ENCODE peak calls at places on chromosome 17, in nine cellular contexts. D is esophagus squamous epithelium, W is adrenal gland, P is ovary, C is lower leg skin, S is H54, Z is transverse colon, B is A549, E is heart left ventricle. I is an unnamed sample.

GRCh38 chr17:7081341-7082062 is 1.5 kb upstream of the CLEC10A start:
- DNase-seq in D (no peak), W (no peak), P (no peak), C (peak; percentile 80), S (no peak), Z (no peak), B (no peak), E (no peak), I (no peak)

GRCh38 chr17:18182190-18182977 is 1.2 kb upstream of the ALKBH5 start:
- DNase-seq in D (no peak), W (peak; percentile 50), P (peak; percentile 58), C (no peak), S (no peak), Z (peak; percentile 50), B (no peak), E (peak; percentile 53), I (no peak)

GRCh38 chr17:37884516-37884915 is 39.7 kb upstream of the TBC1D3K start:
- DNase-seq in D (no peak), W (no peak), P (no peak), C (no peak), S (no peak), Z (no peak), B (no peak), E (no peak), I (no peak)

GRCh38 chr17:40532520-40533253 is 31.3 kb upstream of the TNS4 start:
- DNase-seq in D (no peak), W (peak; percentile 24), P (no peak), C (peak; percentile 53), S (no peak), Z (no peak), B (peak; percentile 63), E (no peak), I (no peak)

GRCh38 chr17:83186751-83187421 is 107.5 kb downstream of the METRNL start:
- DNase-seq in D (no peak), W (peak; percentile 7), P (no peak), C (peak; percentile 62), S (no peak), Z (no peak), B (no peak), E (peak; percentile 12), I (no peak)

GRCh38 chr17:28759296-28759865 is 15.6 kb downstream of the TRAF4 start:
- DNase-seq in D (no peak), W (no peak), P (no peak), C (no peak), S (no peak), Z (no peak), B (no peak), E (no peak), I (no peak)

GRCh38 chr17:27475070-27475673 is 18.9 kb downstream of the KSR1 start:
- DNase-seq in D (no peak), W (no peak), P (no peak), C (no peak), S (no peak), Z (no peak), B (no peak), E (no peak), I (no peak)

GRCh38 chr17:3838206-3838605 is 7.8 kb downstream of the NCBP3 start:
- DNase-seq in D (no peak), W (no peak), P (no peak), C (no peak), S (no peak), Z (peak; percentile 91), B (no peak), E (no peak), I (no peak)

GRCh38 chr17:27879987-27880608 is 13.1 kb downstream of the LYRM9 start:
- DNase-seq in D (no peak), W (peak; percentile 83), P (peak; percentile 72), C (no peak), S (peak; percentile 51), Z (peak; percentile 84), B (peak; percentile 70), E (peak; percentile 74), I (peak; percentile 76)

GRCh38 chr17:14688134-14688533 is 387.3 kb downstream of the HS3ST3B1 start:
- DNase-seq in D (no peak), W (no peak), P (no peak), C (no peak), S (no peak), Z (no peak), B (peak; percentile 30), E (no peak), I (no peak)

GRCh38 chr17:53721101-53721500 is 101.6 kb upstream of the KIF2B start:
- DNase-seq in D (no peak), W (no peak), P (no peak), C (no peak), S (no peak), Z (no peak), B (no peak), E (no peak), I (no peak)

GRCh38 chr17:36931697-36932382 is 5.4 kb upstream of the LHX1 start:
- DNase-seq in D (no peak), W (no peak), P (no peak), C (no peak), S (no peak), Z (no peak), B (no peak), E (no peak), I (no peak)

GRCh38 chr17:73347355-73347754 is 35.6 kb upstream of the CDC42EP4 start:
- DNase-seq in D (no peak), W (no peak), P (peak; percentile 28), C (no peak), S (peak; percentile 38), Z (no peak), B (no peak), E (no peak), I (no peak)

GRCh38 chr17:76981545-76982295 is 113.5 kb downstream of the MGAT5B start:
- DNase-seq in D (no peak), W (no peak), P (no peak), C (no peak), S (no peak), Z (no peak), B (no peak), E (no peak), I (no peak)

DNA sequence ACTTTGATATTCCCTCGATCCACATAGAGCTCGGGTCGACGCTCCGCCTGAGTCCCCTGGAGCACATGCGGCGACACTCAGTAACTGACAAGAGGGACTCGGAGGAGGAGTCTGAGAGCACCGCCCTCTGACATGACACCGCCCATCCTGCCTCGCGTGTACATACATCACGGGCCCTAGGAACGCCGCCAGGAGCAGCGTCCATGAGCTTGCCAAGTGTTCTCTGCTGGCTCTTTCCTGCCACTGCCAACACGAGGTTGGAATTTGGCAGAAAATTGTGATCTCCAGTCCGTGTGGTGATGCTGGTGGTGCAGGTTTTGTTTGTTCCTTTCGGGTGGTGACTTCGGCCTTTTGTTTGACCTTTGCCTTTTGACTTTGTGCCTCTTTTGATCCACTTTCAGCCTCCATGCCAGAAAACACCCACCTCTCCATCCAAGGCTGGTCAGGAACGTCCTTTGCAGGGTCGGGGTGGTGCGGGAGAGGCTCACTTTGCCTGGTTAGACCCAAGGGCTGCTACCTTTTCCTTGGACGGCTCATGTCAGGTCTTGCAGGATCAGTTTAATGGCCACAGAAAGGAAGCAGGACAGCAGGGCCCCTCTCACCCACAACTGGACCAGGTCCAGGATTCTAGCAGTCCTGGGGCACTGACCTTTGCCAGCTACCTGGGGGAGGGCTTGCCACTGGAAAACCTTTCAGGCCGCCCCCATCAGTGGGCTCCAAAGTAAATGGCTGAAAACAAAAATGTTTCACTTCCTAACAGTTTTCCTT is 27.6 kb downstream of the ELAC2 start:
- DNase-seq in D (no peak), W (no peak), P (no peak), C (no peak), S (no peak), Z (no peak), B (no peak), E (peak; percentile 77), I (no peak)
- TF ChIP-seq POLR2A in D (no peak), W (no peak), P (no peak), C (no peak), S (no peak), Z (no peak), B (peak; percentile 24), E (no peak), I (peak; percentile 46)

DNA sequence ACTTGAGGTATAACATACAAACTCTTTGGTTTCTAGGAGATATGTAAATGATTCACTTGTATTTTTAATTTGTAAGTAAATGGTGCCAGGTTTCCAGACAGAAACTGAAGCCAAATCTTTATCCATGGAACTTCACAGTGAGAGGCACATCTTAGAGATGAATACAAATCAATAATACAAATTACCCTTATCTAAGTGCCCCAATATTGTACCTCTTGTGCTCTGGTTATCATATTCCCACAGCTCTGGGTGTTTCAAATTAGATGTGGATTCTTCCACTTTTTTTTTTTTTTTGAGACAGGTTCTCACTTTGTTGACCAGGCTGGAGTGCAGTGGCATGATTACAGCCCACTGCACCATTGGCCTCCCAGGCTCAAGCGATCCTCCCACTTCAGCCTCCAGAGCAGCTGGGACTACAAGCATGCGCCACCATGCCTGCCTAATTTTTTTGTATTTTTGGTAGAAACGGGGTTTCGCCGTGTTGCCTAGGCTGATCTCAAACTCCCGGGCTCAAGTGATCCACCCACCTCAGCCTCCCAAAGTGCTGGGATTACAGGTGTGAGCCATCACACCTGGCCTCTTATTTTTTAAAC is 38.0 kb upstream of the DHX40 start:
- DNase-seq in D (no peak), W (no peak), P (no peak), C (no peak), S (no peak), Z (no peak), B (peak; percentile 32), E (no peak), I (no peak)
- TF ChIP-seq POLR2A in D (no peak), W (no peak), P (no peak), C (no peak), S (no peak), Z (no peak), B (peak; percentile 38), E (no peak), I (no peak)

GRCh38 chr17:45131616-45132301 is 556 bp downstream of the PLCD3 start:
- DNase-seq in D (no peak), W (peak; percentile 74), P (peak; percentile 83), C (no peak), S (no peak), Z (peak; percentile 68), B (peak; percentile 61), E (peak; percentile 64), I (no peak)

GRCh38 chr17:45131294-45131615 is 1.1 kb downstream of the PLCD3 start:
- DNase-seq in D (no peak), W (no peak), P (no peak), C (no peak), S (no peak), Z (no peak), B (no peak), E (no peak), I (no peak)

GRCh38 chr17:45130640-45131293 is 1.5 kb downstream of the PLCD3 start:
- DNase-seq in D (no peak), W (no peak), P (peak; percentile 35), C (no peak), S (no peak), Z (peak; percentile 45), B (no peak), E (peak; percentile 15), I (no peak)

GRCh38 chr17:45132302-45132568 is at the start of gene PLCD3:
- DNase-seq in D (no peak), W (no peak), P (no peak), C (no peak), S (no peak), Z (no peak), B (no peak), E (no peak), I (no peak)

GRCh38 chr17:45132569-45133463 is 501 bp upstream of the PLCD3 start:
- DNase-seq in D (peak; percentile 40), W (peak; percentile 88), P (peak; percentile 86), C (peak; percentile 96), S (peak; percentile 97), Z (peak; percentile 89), B (peak; percentile 93), E (peak; percentile 86), I (peak; percentile 89)
- TF ChIP-seq POLR2A in D (peak; percentile 7), W (peak; percentile 36), P (peak; percentile 64), C (no peak), S (peak; percentile 67), Z (peak; percentile 71), B (peak; percentile 63), E (no peak), I (no peak)

GRCh38 chr17:65156185-65156834 is 19.1 kb downstream of the RGS9 start:
- DNase-seq in D (no peak), W (no peak), P (no peak), C (no peak), S (no peak), Z (peak; percentile 87), B (no peak), E (no peak), I (no peak)
- TF ChIP-seq POLR2A in D (no peak), W (no peak), P (no peak), C (no peak), S (no peak), Z (no peak), B (no peak), E (no peak), I (no peak)